ENCODE peak calls at places on chromosomes 4 and X, in four cellular contexts. One of them, this sample, is unnamed.

GRCh38 chrX:39816871-39817731 is 280.7 kb downstream of the BCOR start:
- DNase-seq in OCI-LY7: no peak
- DNase-seq in choroid plexus epithelial cell: peak; percentile 48
- DNase-seq in RPMI8226: no peak
- DNase-seq in this sample: no peak

GRCh38 chr4:104749062-104749461 is 254.4 kb upstream of the CXXC4 start:
- DNase-seq in OCI-LY7: no peak
- DNase-seq in choroid plexus epithelial cell: no peak
- DNase-seq in RPMI8226: peak; percentile 12
- DNase-seq in this sample: no peak

GRCh38 chr4:137685357-137685756 is 153.1 kb upstream of the PCDH18 start:
- DNase-seq in OCI-LY7: no peak
- DNase-seq in choroid plexus epithelial cell: no peak
- DNase-seq in RPMI8226: no peak
- DNase-seq in this sample: no peak

GRCh38 chr4:74311696-74312313 is 3.5 kb downstream of the EPGN start:
- DNase-seq in OCI-LY7: peak; percentile 46
- DNase-seq in choroid plexus epithelial cell: peak; percentile 84
- DNase-seq in RPMI8226: peak; percentile 51
- DNase-seq in this sample: peak; percentile 71

GRCh38 chr4:11223261-11223660 is 205.4 kb downstream of the HS3ST1 start:
- DNase-seq in OCI-LY7: no peak
- DNase-seq in choroid plexus epithelial cell: no peak
- DNase-seq in RPMI8226: no peak
- DNase-seq in this sample: no peak

GRCh38 chrX:108224727-108225455 is 133.3 kb downstream of the ATG4A start:
- DNase-seq in OCI-LY7: peak; percentile 12
- DNase-seq in choroid plexus epithelial cell: peak; percentile 66
- DNase-seq in RPMI8226: peak; percentile 16
- DNase-seq in this sample: peak; percentile 65

GRCh38 chr4:107193989-107194388 is 157.9 kb upstream of the DKK2 start:
- DNase-seq in OCI-LY7: no peak
- DNase-seq in choroid plexus epithelial cell: no peak
- DNase-seq in RPMI8226: no peak
- DNase-seq in this sample: no peak

GRCh38 chrX:49039598-49040375 is 3.4 kb downstream of the TFE3 start:
- DNase-seq in OCI-LY7: peak; percentile 68
- DNase-seq in choroid plexus epithelial cell: peak; percentile 93
- DNase-seq in RPMI8226: peak; percentile 88
- DNase-seq in this sample: no peak

GRCh38 chrX:5650904-5651303 is 577.8 kb downstream of the NLGN4X start:
- DNase-seq in OCI-LY7: no peak
- DNase-seq in choroid plexus epithelial cell: no peak
- DNase-seq in RPMI8226: peak; percentile 30
- DNase-seq in this sample: no peak

GRCh38 chr4:21136231-21136630 is 436.0 kb downstream of the PACRGL start:
- DNase-seq in OCI-LY7: no peak
- DNase-seq in choroid plexus epithelial cell: no peak
- DNase-seq in RPMI8226: no peak
- DNase-seq in this sample: no peak

GRCh38 chr4:122205687-122206086 is 53.6 kb downstream of the BLTP1 start:
- DNase-seq in OCI-LY7: peak; percentile 4
- DNase-seq in choroid plexus epithelial cell: no peak
- DNase-seq in RPMI8226: no peak
- DNase-seq in this sample: no peak

GRCh38 chr4:31356839-31357238 is 636.7 kb downstream of the PCDH7 start:
- DNase-seq in OCI-LY7: no peak
- DNase-seq in choroid plexus epithelial cell: no peak
- DNase-seq in RPMI8226: no peak
- DNase-seq in this sample: no peak

GRCh38 chrX:3393581-3394111 is 47.2 kb upstream of the MXRA5 start:
- DNase-seq in OCI-LY7: no peak
- DNase-seq in choroid plexus epithelial cell: peak; percentile 7
- DNase-seq in RPMI8226: no peak
- DNase-seq in this sample: no peak

GRCh38 chr4:56187601-56188177 is 199.6 kb downstream of the AASDH start:
- DNase-seq in OCI-LY7: no peak
- DNase-seq in choroid plexus epithelial cell: peak; percentile 19
- DNase-seq in RPMI8226: no peak
- DNase-seq in this sample: no peak

GRCh38 chr4:4425119-4425690 is 38.3 kb downstream of the NSG1 start:
- DNase-seq in OCI-LY7: no peak
- DNase-seq in choroid plexus epithelial cell: peak; percentile 6
- DNase-seq in RPMI8226: no peak
- DNase-seq in this sample: no peak